ENCODE peak calls at places on chromosome 18, in ten cellular contexts. A is IMR-90, N is HepG2, J is transverse colon, C is K562, R is A549, U is Peyer's patch, D is HCT116, X is spleen, Z is stomach. G is an unnamed sample.

GRCh38 chr18:79590191-79591039 is 89.2 kb upstream of the CTDP1 start:
- DNase-seq in A (no peak), N (no peak), J (no peak), C (no peak), R (no peak), U (no peak), D (no peak), X (peak; percentile 54), Z (no peak), G (no peak)

GRCh38 chr18:62683935-62684334 is 31.4 kb upstream of the PHLPP1 start:
- DNase-seq in A (no peak), N (no peak), J (no peak), C (no peak), R (no peak), U (no peak), D (no peak), X (no peak), Z (no peak), G (no peak)

GRCh38 chr18:65425366-65425765 is 325.4 kb upstream of the CDH7 start:
- DNase-seq in A (no peak), N (no peak), J (no peak), C (no peak), R (no peak), U (no peak), D (no peak), X (no peak), Z (no peak), G (no peak)

GRCh38 chr18:64791211-64791610 is 642.3 kb upstream of the LINC00305 start:
- DNase-seq in A (no peak), N (no peak), J (no peak), C (no peak), R (no peak), U (no peak), D (no peak), X (no peak), Z (no peak), G (no peak)

GRCh38 chr18:13545955-13546354 is 180.4 kb downstream of the FAM210A start:
- DNase-seq in A (no peak), N (no peak), J (no peak), C (no peak), R (no peak), U (no peak), D (no peak), X (no peak), Z (no peak), G (no peak)

GRCh38 chr18:75441921-75442320 is 14.4 kb upstream of the SMIM21 start:
- DNase-seq in A (no peak), N (no peak), J (no peak), C (no peak), R (no peak), U (no peak), D (no peak), X (no peak), Z (no peak), G (no peak)

GRCh38 chr18:13256444-13257305 is 38.1 kb downstream of the LDLRAD4 start:
- DNase-seq in A (no peak), N (no peak), J (no peak), C (no peak), R (no peak), U (no peak), D (no peak), X (no peak), Z (no peak), G (no peak)

GRCh38 chr18:55213586-55213985 is 254.3 kb upstream of the CCDC68 start:
- DNase-seq in A (no peak), N (no peak), J (no peak), C (no peak), R (no peak), U (no peak), D (no peak), X (no peak), Z (no peak), G (no peak)

GRCh38 chr18:48472610-48473009 is 63.4 kb upstream of the ZBTB7C start:
- DNase-seq in A (no peak), N (no peak), J (no peak), C (no peak), R (no peak), U (no peak), D (no peak), X (no peak), Z (no peak), G (no peak)

GRCh38 chr18:31192086-31192776 is 29.6 kb upstream of the DSC1 start:
- DNase-seq in A (no peak), N (no peak), J (no peak), C (no peak), R (no peak), U (no peak), D (no peak), X (no peak), Z (no peak), G (no peak)

GRCh38 chr18:79868811-79869541 is 71.2 kb downstream of the KCNG2 start:
- DNase-seq in A (no peak), N (no peak), J (no peak), C (no peak), R (no peak), U (no peak), D (no peak), X (peak; percentile 66), Z (no peak), G (peak; percentile 10)

GRCh38 chr18:9364242-9364641 is 29.7 kb downstream of the TWSG1 start:
- DNase-seq in A (no peak), N (no peak), J (no peak), C (no peak), R (no peak), U (no peak), D (peak; percentile 84), X (no peak), Z (no peak), G (no peak)

GRCh38 chr18:3458378-3458777 is 8.4 kb downstream of the TGIF1 start:
- DNase-seq in A (peak; percentile 19), N (no peak), J (no peak), C (no peak), R (no peak), U (peak; percentile 56), D (no peak), X (no peak), Z (no peak), G (no peak)

GRCh38 chr18:3458952-3459853 is 9.2 kb downstream of the TGIF1 start:
- DNase-seq in A (peak; percentile 74), N (no peak), J (no peak), C (no peak), R (peak; percentile 88), U (no peak), D (no peak), X (no peak), Z (no peak), G (no peak)

GRCh38 chr18:3455938-3456685 is 6.1 kb downstream of the TGIF1 start:
- DNase-seq in A (peak; percentile 54), N (peak; percentile 73), J (peak; percentile 48), C (no peak), R (peak; percentile 68), U (no peak), D (no peak), X (no peak), Z (no peak), G (no peak)

GRCh38 chr18:3456686-3457069 is 6.7 kb downstream of the TGIF1 start:
- DNase-seq in A (no peak), N (peak; percentile 89), J (no peak), C (no peak), R (peak; percentile 83), U (no peak), D (no peak), X (no peak), Z (no peak), G (no peak)

GRCh38 chr18:3457261-3457724 is 7.3 kb downstream of the TGIF1 start:
- DNase-seq in A (no peak), N (no peak), J (peak; percentile 57), C (no peak), R (peak; percentile 58), U (no peak), D (no peak), X (no peak), Z (peak; percentile 35), G (no peak)
- H3K4me1 ChIP-seq in A (peaks cover 16% of the 10 kb centered on the region), N (peaks cover 50% of the 10 kb centered on the region), J (peaks cover 33% of the 10 kb centered on the region), C (peaks cover 4% of the 10 kb centered on the region), R (peaks cover 47% of the 10 kb centered on the region), U (peaks cover 11% of the 10 kb centered on the region), D (peaks cover 77% of the 10 kb centered on the region), X (peaks cover 68% of the 10 kb centered on the region), Z (peaks cover 70% of the 10 kb centered on the region), G (peaks cover 21% of the 10 kb centered on the region)

DNA sequence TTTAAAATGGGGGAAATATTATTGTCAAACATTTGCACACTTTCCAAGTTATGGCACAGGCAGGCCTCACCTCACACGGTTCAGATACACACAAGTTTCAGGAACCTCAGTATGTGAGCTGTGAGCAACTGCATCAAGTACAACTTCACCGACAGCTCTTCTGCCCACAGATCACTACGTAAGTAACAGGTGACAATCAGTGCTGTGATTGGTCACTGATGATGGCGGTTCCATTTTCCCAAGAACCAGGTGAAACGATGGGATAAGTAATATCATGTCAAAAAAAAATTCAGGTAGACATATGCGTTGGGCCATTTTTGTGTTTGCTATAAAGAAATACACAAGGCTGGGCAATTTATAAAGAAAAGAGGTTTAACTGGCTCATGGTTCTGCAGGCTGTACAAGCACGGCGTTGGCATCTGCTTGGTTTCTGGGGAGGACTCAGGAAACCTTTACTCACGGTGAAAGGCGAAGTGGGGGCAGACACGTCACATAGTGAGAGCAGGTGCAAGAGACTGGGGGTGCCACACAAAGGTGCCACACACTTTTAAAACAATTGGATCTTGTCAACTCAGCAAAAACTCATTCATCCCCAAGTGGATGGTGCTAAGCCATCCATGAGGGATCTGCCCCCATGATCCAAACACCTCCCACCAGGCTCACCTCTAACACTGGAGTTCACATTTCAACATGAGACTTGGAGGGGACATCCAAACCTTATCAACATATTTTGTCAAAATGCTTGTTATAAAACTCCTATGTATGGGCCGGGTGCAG is 57.9 kb downstream of the LPIN2 start:
- DNase-seq in A (no peak), N (no peak), J (no peak), C (no peak), R (no peak), U (no peak), D (no peak), X (no peak), Z (no peak), G (no peak)
- TF ChIP-seq POLR2A in A (no peak), N (no peak), J (no peak), C (no peak), R (no peak), U (no peak), D (no peak), X (no peak), Z (no peak), G (no peak)

GRCh38 chr18:22171263-22171838 is 2.0 kb downstream of the GATA6 start:
- DNase-seq in A (no peak), N (no peak), J (no peak), C (no peak), R (no peak), U (no peak), D (no peak), X (no peak), Z (no peak), G (no peak)
- H3K4me3 ChIP-seq in A (peak overlapping the region; percentile 77), N (no peak overlapping the region), J (peak overlapping the region; percentile 37), C (no peak overlapping the region), R (no peak overlapping the region), U (peak overlapping the region; percentile 45), D (no peak overlapping the region), X (peak overlapping the region; percentile 68), Z (peak overlapping the region; percentile 67), G (peak overlapping the region; percentile 80)

DNA sequence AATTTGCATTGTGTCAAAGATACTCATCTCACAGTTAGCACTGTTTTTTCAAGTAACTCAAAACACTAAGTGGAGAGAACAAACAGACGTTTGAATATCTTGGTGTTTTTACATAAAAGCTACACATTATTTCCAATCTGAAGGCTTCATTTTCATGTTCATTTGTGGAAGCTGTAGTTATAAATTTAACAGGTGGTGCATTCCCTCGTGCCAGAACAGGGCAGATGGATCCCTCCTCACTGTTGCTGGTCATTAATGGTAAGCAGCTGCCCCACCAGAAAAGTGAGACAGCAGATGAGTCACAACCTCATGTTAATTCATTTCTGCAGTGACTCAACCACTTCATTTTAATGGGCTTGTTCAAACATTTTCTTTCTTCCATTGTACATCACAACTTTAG is 286.9 kb downstream of the TMX3 start:
- DNase-seq in A (peak; percentile 93), N (no peak), J (no peak), C (no peak), R (no peak), U (no peak), D (no peak), X (no peak), Z (no peak), G (no peak)
- H3K4me1 ChIP-seq in A (peaks cover 15% of the 10 kb centered on the region), N (no peaks in the 10 kb centered on the region), J (no peaks in the 10 kb centered on the region), C (no peaks in the 10 kb centered on the region), R (no peaks in the 10 kb centered on the region), U (no peaks in the 10 kb centered on the region), D (no peaks in the 10 kb centered on the region), X (no peaks in the 10 kb centered on the region), Z (no peaks in the 10 kb centered on the region), G (no peaks in the 10 kb centered on the region)

G was measured in testis.